ENCODE peak calls at places on chromosome 19, in ten cellular contexts. O is NCI-H774; Z is posterior vena cava; P is neural progenitor cell; Y is stimulated activated CD4-positive, alpha-beta T cell treated with anti-CD3 and anti-CD28 coated beads, Interleukin-4, amount 100 ng/mL, for 48 hours; G is NCI-H82; A is heart right ventricle; C is activated CD8-positive, alpha-beta T cell treated with anti-CD3 and anti-CD28 coated beads for 36 hours; U is GM04503; Q is NCI-H1092. L is an unnamed sample.

GRCh38 chr19:8569066-8569761 is 8.0 kb downstream of the MYO1F start:
- DNase-seq in C (peak; percentile 88), Q (no peak), P (no peak), O (no peak), U (peak; percentile 85), A (no peak), Y (no peak), Z (no peak), G (no peak), L (peak; percentile 60)

GRCh38 chr19:50167314-50167721 is 4.2 kb upstream of the IZUMO2 start:
- DNase-seq in Q (no peak), Z (no peak), O (peak; percentile 53), A (no peak), P (peak; percentile 77), Y (no peak), U (no peak), G (no peak), C (no peak), L (no peak)

GRCh38 chr19:48896191-48896720 is 2.3 kb downstream of the TULP2 start:
- DNase-seq in Y (peak; percentile 48), C (peak; percentile 86), G (peak; percentile 31), A (peak; percentile 68), Q (no peak), O (no peak), Z (peak; percentile 90), U (no peak), P (peak; percentile 79), L (no peak)

GRCh38 chr19:1386945-1387683 is 3.4 kb downstream of the NDUFS7 start:
- DNase-seq in C (no peak), P (no peak), Z (no peak), Y (no peak), O (no peak), Q (no peak), G (no peak), A (no peak), U (no peak), L (no peak)

GRCh38 chr19:41870401-41870873 is 6.6 kb upstream of the CD79A start:
- DNase-seq in A (no peak), Y (no peak), G (no peak), O (no peak), U (no peak), C (peak; percentile 56), Z (no peak), Q (no peak), P (no peak), L (no peak)

GRCh38 chr19:34662919-34663318 is 14.0 kb downstream of the SCGB2B2 start:
- DNase-seq in P (peak; percentile 53), C (peak; percentile 71), U (no peak), O (no peak), A (no peak), G (peak; percentile 77), Y (peak; percentile 18), Q (peak; percentile 6), Z (no peak), L (peak; percentile 13)

GRCh38 chr19:29573486-29573885 is 32.6 kb upstream of the POP4 start:
- DNase-seq in G (no peak), C (no peak), Z (no peak), P (no peak), Q (no peak), A (no peak), Y (no peak), U (no peak), O (no peak), L (no peak)

GRCh38 chr19:49931293-49932040 is 2.2 kb upstream of the NUP62 start:
- DNase-seq in C (no peak), Y (no peak), O (no peak), U (no peak), A (no peak), Z (no peak), Q (no peak), P (no peak), G (no peak), L (no peak)

GRCh38 chr19:35362261-35363000 is 4.2 kb downstream of the FFAR3 start:
- DNase-seq in U (no peak), Y (no peak), C (no peak), P (no peak), Z (peak; percentile 62), Q (no peak), O (no peak), A (no peak), G (no peak), L (no peak)

GRCh38 chr19:31678421-31678820 is 329.2 kb upstream of the TSHZ3 start:
- DNase-seq in Y (no peak), A (no peak), U (no peak), Q (no peak), P (no peak), G (no peak), O (no peak), C (no peak), Z (no peak), L (no peak)

GRCh38 chr19:41785653-41786052 is 10.7 kb upstream of the CEACAM3 start:
- DNase-seq in Y (peak; percentile 52), G (peak; percentile 84), O (peak; percentile 64), Q (peak; percentile 76), C (peak; percentile 88), U (no peak), Z (no peak), P (peak; percentile 76), A (peak; percentile 29), L (peak; percentile 53)

GRCh38 chr19:43574424-43575155 is 737 bp downstream of the XRCC1 start:
- DNase-seq in O (no peak), U (no peak), Q (no peak), Z (no peak), A (no peak), Y (no peak), P (peak; percentile 38), G (peak; percentile 70), C (no peak), L (no peak)

GRCh38 chr19:13099073-13099999 is 3.3 kb downstream of the LYL1 start:
- DNase-seq in C (peak; percentile 86), P (peak; percentile 65), G (peak; percentile 37), O (peak; percentile 29), Y (peak; percentile 61), Z (peak; percentile 94), Q (no peak), A (peak; percentile 81), U (no peak), L (peak; percentile 74)

GRCh38 chr19:18057557-18057956 is 29.2 kb downstream of the IL12RB1 start:
- DNase-seq in C (no peak), P (no peak), O (no peak), Q (no peak), U (no peak), Z (no peak), G (peak; percentile 32), A (peak; percentile 24), Y (no peak), L (no peak)

GRCh38 chr19:53538378-53539109 is 599 bp downstream of the ZNF331 start:
- DNase-seq in C (peak; percentile 10), Q (no peak), A (no peak), P (peak; percentile 11), Z (no peak), G (peak; percentile 9), U (no peak), Y (no peak), O (no peak), L (no peak)

GRCh38 chr19:38209671-38210457 is 14.2 kb downstream of the DPF1 start:
- DNase-seq in P (peak; percentile 87), O (no peak), C (no peak), Z (peak; percentile 89), Y (no peak), Q (no peak), A (peak; percentile 75), G (peak; percentile 56), U (no peak), L (no peak)